ENCODE peak calls at places on chromosomes 11 and 22, in eight cellular contexts. H, I, A, D, J, C, B and W are unnamed samples.

GRCh38 chr11:68436985-68437926 is 23.3 kb upstream of the PPP6R3 start:
- ATAC-seq in H (peak), I (peak), A (peak), D (no peak), J (peak), C (no peak), B (peak), W (peak)

GRCh38 chr11:132734217-132734616 is 798.1 kb downstream of the OPCML start:
- ATAC-seq in H (no peak), I (no peak), A (no peak), D (peak), J (no peak), C (no peak), B (no peak), W (peak)

GRCh38 chr11:85935751-85936150 is 80.6 kb downstream of the CCDC83 start:
- ATAC-seq in H (no peak), I (no peak), A (no peak), D (no peak), J (no peak), C (peak), B (no peak), W (no peak)

GRCh38 chr11:46906596-46906995 is 11.8 kb downstream of the LRP4 start:
- ATAC-seq in H (no peak), I (no peak), A (no peak), D (no peak), J (no peak), C (no peak), B (no peak), W (no peak)

GRCh38 chr22:21632237-21632895 is at the start of gene CCDC116:
- ATAC-seq in H (peak), I (no peak), A (no peak), D (peak), J (no peak), C (peak), B (no peak), W (peak)

GRCh38 chr11:61616443-61616842 is 35.6 kb upstream of the SYT7 start:
- ATAC-seq in H (no peak), I (no peak), A (no peak), D (no peak), J (no peak), C (no peak), B (peak), W (peak)

GRCh38 chr11:4167758-4168157 is 73.2 kb downstream of the RRM1 start:
- ATAC-seq in H (no peak), I (no peak), A (peak), D (peak), J (no peak), C (no peak), B (no peak), W (no peak)

GRCh38 chr11:92329137-92329536 is 104.5 kb downstream of the FAT3 start:
- ATAC-seq in H (no peak), I (no peak), A (no peak), D (no peak), J (no peak), C (no peak), B (no peak), W (no peak)

GRCh38 chr22:30301995-30302809 is 12.9 kb upstream of the CASTOR1 start:
- ATAC-seq in H (no peak), I (peak), A (peak), D (no peak), J (peak), C (no peak), B (peak), W (no peak)

GRCh38 chr11:103964390-103964789 is 72.0 kb upstream of the DDI1 start:
- ATAC-seq in H (no peak), I (no peak), A (no peak), D (no peak), J (no peak), C (no peak), B (no peak), W (no peak)

GRCh38 chr11:12410006-12410728 is 32.8 kb downstream of the PARVA start:
- ATAC-seq in H (peak), I (peak), A (peak), D (no peak), J (peak), C (peak), B (peak), W (no peak)

GRCh38 chr11:128496684-128497056 is 90.7 kb downstream of the ETS1 start:
- ATAC-seq in H (no peak), I (peak), A (peak), D (no peak), J (peak), C (no peak), B (peak), W (peak)

GRCh38 chr11:118672865-118673264 is 6.6 kb downstream of the TREH start:
- ATAC-seq in H (no peak), I (no peak), A (no peak), D (no peak), J (no peak), C (peak), B (no peak), W (no peak)

GRCh38 chr11:9493492-9493891 is 32.7 kb downstream of the ZNF143 start:
- ATAC-seq in H (no peak), I (no peak), A (no peak), D (no peak), J (no peak), C (no peak), B (no peak), W (no peak)

GRCh38 chr11:10387209-10388083 is 67.6 kb upstream of the AMPD3 start:
- ATAC-seq in H (no peak), I (peak), A (peak), D (no peak), J (peak), C (no peak), B (peak), W (no peak)

GRCh38 chr11:118679483-118679882 is at the start of gene TREH:
- ATAC-seq in H (no peak), I (peak), A (peak), D (no peak), J (no peak), C (peak), B (peak), W (no peak)

GRCh38 chr11:86787018-86787417 is 13.3 kb upstream of the PRSS23 start:
- ATAC-seq in H (no peak), I (no peak), A (no peak), D (no peak), J (no peak), C (no peak), B (no peak), W (no peak)

GRCh38 chr22:39405346-39406085 is 5.9 kb downstream of the TAB1 start:
- ATAC-seq in H (no peak), I (peak), A (no peak), D (peak), J (peak), C (no peak), B (peak), W (no peak)

GRCh38 chr11:47387944-47388696 is 9.8 kb upstream of the SPI1 start:
- ATAC-seq in H (no peak), I (peak), A (peak), D (peak), J (no peak), C (peak), B (peak), W (no peak)

GRCh38 chr22:30823015-30823370 is 128.3 kb downstream of the OSBP2 start:
- ATAC-seq in H (no peak), I (no peak), A (no peak), D (no peak), J (no peak), C (peak), B (no peak), W (no peak)

GRCh38 chr11:132222345-132222744 is 851.9 kb downstream of the NTM start:
- ATAC-seq in H (no peak), I (no peak), A (no peak), D (no peak), J (no peak), C (no peak), B (no peak), W (no peak)

GRCh38 chr11:124612567-124613245 is 1.5 kb downstream of the PANX3 start:
- ATAC-seq in H (no peak), I (no peak), A (no peak), D (no peak), J (no peak), C (peak), B (no peak), W (no peak)

GRCh38 chr11:57196556-57196955 is 14.8 kb downstream of the LRRC55 start:
- ATAC-seq in H (no peak), I (no peak), A (peak), D (no peak), J (no peak), C (no peak), B (no peak), W (no peak)

GRCh38 chr22:28172948-28173360 is 253.9 kb upstream of the PITPNB start:
- ATAC-seq in H (no peak), I (no peak), A (no peak), D (no peak), J (no peak), C (no peak), B (no peak), W (no peak)

GRCh38 chr11:114295676-114296081 is 520 bp upstream of the NNMT start:
- ATAC-seq in H (no peak), I (peak), A (no peak), D (no peak), J (peak), C (no peak), B (peak), W (no peak)

GRCh38 chr11:68724293-68724692 is 27.0 kb downstream of the TESMIN start:
- ATAC-seq in H (no peak), I (peak), A (no peak), D (no peak), J (no peak), C (no peak), B (no peak), W (no peak)

GRCh38 chr11:76251223-76251575 is 44.9 kb upstream of the WNT11 start:
- ATAC-seq in H (no peak), I (no peak), A (no peak), D (no peak), J (peak), C (no peak), B (peak), W (no peak)

GRCh38 chr22:42637555-42637954 is 2.8 kb downstream of the ATP5MGL start:
- ATAC-seq in H (no peak), I (no peak), A (no peak), D (no peak), J (no peak), C (no peak), B (no peak), W (no peak)

GRCh38 chr11:116972692-116973091 is 125.5 kb downstream of the SIK3 start:
- ATAC-seq in H (no peak), I (peak), A (peak), D (no peak), J (no peak), C (no peak), B (peak), W (no peak)

GRCh38 chr11:43904737-43905515 is 24.3 kb downstream of the ALKBH3 start:
- ATAC-seq in H (no peak), I (peak), A (peak), D (no peak), J (peak), C (no peak), B (peak), W (no peak)

GRCh38 chr22:39117585-39118191 is 20.6 kb downstream of the APOBEC3H start:
- ATAC-seq in H (peak), I (peak), A (peak), D (peak), J (no peak), C (peak), B (no peak), W (peak)

GRCh38 chr22:43462701-43463100 is 50.9 kb downstream of the MPPED1 start:
- ATAC-seq in H (no peak), I (no peak), A (no peak), D (no peak), J (no peak), C (no peak), B (no peak), W (no peak)